ENCODE peak calls at places on chromosomes 2 and 18, in five cellular contexts. N, C, R, J and P are unnamed samples.

GRCh38 chr2:175903384-175903936 is 98.6 kb downstream of the LNPK start:
- DNase-seq in C (no peak), R (no peak), J (no peak), N (no peak), P (no peak)

GRCh38 chr2:233928594-233929351 is 11.6 kb downstream of the TRPM8 start:
- DNase-seq in R (no peak), C (peak), N (peak), J (peak), P (no peak)

GRCh38 chr2:72916743-72917137 is 579 bp upstream of the EMX1 start:
- DNase-seq in J (no peak), C (peak), N (no peak), R (peak), P (no peak)

GRCh38 chr18:26981373-26982082 is 116.0 kb upstream of the AQP4 start:
- DNase-seq in R (no peak), J (no peak), C (no peak), N (no peak), P (no peak)

GRCh38 chr2:75647771-75648170 is 1.2 kb downstream of the MRPL19 start:
- DNase-seq in N (peak), C (no peak), R (no peak), J (no peak), P (no peak)

GRCh38 chr2:139465789-139466188 is 685.6 kb upstream of the NXPH2 start:
- DNase-seq in J (no peak), C (no peak), R (no peak), N (no peak), P (no peak)

GRCh38 chr2:197286805-197287595 is 23.6 kb downstream of the ANKRD44 start:
- DNase-seq in R (peak), C (peak), J (peak), N (peak), P (peak)

GRCh38 chr2:222130855-222131254 is 167.9 kb downstream of the PAX3 start:
- DNase-seq in C (no peak), J (no peak), R (no peak), N (no peak), P (no peak)

GRCh38 chr2:207252979-207253640 is 87.4 kb upstream of the KLF7 start:
- DNase-seq in N (no peak), R (no peak), J (peak), C (no peak), P (no peak)

GRCh38 chr2:80938463-80938862 is 633.9 kb upstream of the LRRTM1 start:
- DNase-seq in J (no peak), C (no peak), N (no peak), R (no peak), P (no peak)

GRCh38 chr18:23712445-23712844 is 23.2 kb downstream of the LAMA3 start:
- DNase-seq in R (no peak), N (no peak), C (no peak), J (no peak), P (no peak)

GRCh38 chr2:191839918-191840804 is 6.7 kb downstream of the CAVIN2 start:
- DNase-seq in J (no peak), R (no peak), N (no peak), C (no peak), P (no peak)

GRCh38 chr18:1075310-1075709 is 170.6 kb downstream of the ADCYAP1 start:
- DNase-seq in C (no peak), R (no peak), J (no peak), N (no peak), P (no peak)

GRCh38 chr2:135742307-135742838 is 718 bp downstream of the UBXN4 start:
- DNase-seq in N (peak), R (no peak), C (peak), J (peak), P (no peak)

GRCh38 chr2:66443977-66444855 is 9.3 kb downstream of the MEIS1 start:
- DNase-seq in J (peak), C (no peak), R (no peak), N (peak), P (no peak)

GRCh38 chr2:45450633-45451032 is 160.4 kb downstream of the SRBD1 start:
- DNase-seq in R (no peak), C (no peak), N (no peak), J (no peak), P (no peak)

GRCh38 chr2:45457211-45457945 is 153.7 kb downstream of the SRBD1 start:
- DNase-seq in N (no peak), R (no peak), J (no peak), C (no peak), P (no peak)

GRCh38 chr2:45448217-45448616 is 162.8 kb downstream of the SRBD1 start:
- DNase-seq in R (no peak), C (no peak), J (no peak), N (no peak), P (no peak)

GRCh38 chr2:45452866-45453265 is 158.2 kb downstream of the SRBD1 start:
- DNase-seq in R (no peak), C (no peak), N (peak), J (peak), P (peak)
- TF ChIP-seq CTCF in R (no peak), C (no peak), N (no peak), J (no peak), P (no peak)

DNA sequence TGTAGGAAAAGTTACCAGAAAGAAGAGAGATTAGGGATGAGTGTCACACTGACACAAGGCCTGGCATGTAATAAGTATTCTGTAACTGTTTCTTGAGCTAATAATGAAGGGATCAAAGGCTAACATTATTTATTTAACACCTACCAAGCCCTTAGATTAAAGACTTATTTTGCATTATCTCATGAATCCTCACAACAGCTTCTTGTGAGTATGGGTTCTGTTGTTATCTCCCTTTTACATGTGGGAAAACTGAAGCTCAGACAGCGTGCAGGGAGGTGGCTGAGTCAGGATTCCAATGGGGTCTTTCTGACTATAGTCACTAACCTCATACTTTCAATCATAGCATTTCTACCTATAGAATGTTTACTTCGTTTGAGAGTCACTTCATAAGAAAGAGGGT is 79.0 kb upstream of the PROKR1 start:
- DNase-seq in N (no peak), R (no peak), J (no peak), C (no peak), P (no peak)
- H3K4me3 ChIP-seq in N (no peak), R (no peak), J (no peak), C (no peak), P (no peak)

GRCh38 chr18:10012526-10012925 is 98.7 kb downstream of the VAPA start:
- DNase-seq in R (no peak), J (no peak), N (no peak), C (no peak), P (no peak)

GRCh38 chr18:10017048-10017447 is 103.2 kb downstream of the VAPA start:
- DNase-seq in R (no peak), C (no peak), N (no peak), J (peak), P (no peak)

GRCh38 chr18:10013621-10014543 is 100.1 kb downstream of the VAPA start:
- DNase-seq in C (no peak), R (no peak), N (no peak), J (no peak), P (no peak)

GRCh38 chr18:10015288-10015701 is 101.5 kb downstream of the VAPA start:
- DNase-seq in C (no peak), N (peak), J (peak), R (no peak), P (no peak)

GRCh38 chr18:10015941-10016819 is 102.4 kb downstream of the VAPA start:
- DNase-seq in N (peak), R (peak), J (peak), C (no peak), P (peak)
- TF ChIP-seq CTCF in N (peak), R (no peak), J (peak), C (no peak), P (peak)

GRCh38 chr2:64727843-64728463 is 74.2 kb upstream of the SERTAD2 start:
- DNase-seq in C (no peak), J (no peak), R (no peak), N (no peak), P (no peak)

GRCh38 chr2:64731306-64731654 is 77.6 kb upstream of the SERTAD2 start:
- DNase-seq in N (no peak), R (no peak), J (no peak), C (no peak), P (no peak)

GRCh38 chr2:64730551-64731305 is 77.0 kb upstream of the SERTAD2 start:
- DNase-seq in N (peak), J (peak), C (peak), R (peak), P (no peak)

GRCh38 chr2:64722645-64723044 is 68.9 kb upstream of the SERTAD2 start:
- DNase-seq in C (no peak), R (no peak), J (no peak), N (no peak), P (no peak)

DNA sequence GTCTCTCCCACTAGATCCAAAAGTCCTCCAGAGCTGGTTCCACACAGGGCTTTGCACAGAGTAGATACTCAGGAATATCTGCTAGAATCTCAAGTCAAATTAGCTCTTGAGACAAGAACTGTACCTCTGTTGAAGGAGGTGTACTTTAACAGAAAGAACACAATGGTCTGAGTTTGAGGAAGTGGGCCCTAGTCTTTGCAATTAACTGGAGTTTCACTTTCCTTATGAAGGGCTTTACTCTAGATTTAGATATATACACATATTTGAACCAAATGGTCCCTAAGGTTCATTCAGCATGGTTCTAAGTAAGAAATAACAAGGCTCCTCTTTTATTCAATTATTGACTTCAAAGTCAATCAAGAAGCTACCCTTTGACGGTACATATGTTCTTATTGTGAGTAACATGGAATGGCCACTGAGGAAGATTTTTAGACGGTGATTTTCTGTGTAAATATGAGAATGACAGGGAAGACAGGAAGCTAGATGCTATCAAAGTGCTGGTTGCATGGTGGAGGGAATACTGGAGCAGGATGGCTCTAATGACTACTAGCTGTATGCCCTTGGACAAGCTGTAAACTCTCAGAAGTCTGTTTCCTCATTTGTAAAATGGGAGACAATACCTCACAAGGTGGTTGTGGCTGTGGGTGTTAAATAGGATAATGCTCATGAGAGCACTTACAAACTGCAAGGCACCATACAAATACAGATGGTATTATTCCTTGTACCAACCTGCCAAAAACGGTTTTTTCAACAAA is 73.5 kb upstream of the SERTAD2 start:
- DNase-seq in C (no peak), R (no peak), N (no peak), J (no peak), P (no peak)
- H3K4me3 ChIP-seq in C (no peak), R (no peak), N (no peak), J (no peak), P (no peak)

DNA sequence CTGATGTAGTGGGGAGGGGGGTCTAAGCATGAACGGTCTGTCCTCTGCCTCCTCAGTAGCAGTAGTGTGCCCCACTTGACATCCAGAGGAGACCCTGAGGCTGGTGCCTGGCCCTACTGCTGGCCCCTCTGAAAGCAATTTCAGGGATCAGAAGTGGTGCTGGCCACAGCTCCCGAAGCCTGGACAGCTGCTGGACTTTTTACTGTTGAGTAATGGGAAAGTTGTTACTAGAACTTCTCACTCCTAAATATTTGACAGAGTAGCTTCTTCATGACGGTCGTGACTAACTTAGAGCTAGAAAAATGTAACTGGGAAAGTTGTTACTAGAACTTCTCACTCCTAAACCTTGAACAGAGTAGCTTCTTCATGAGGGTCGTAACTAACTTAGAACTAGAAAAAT is 23.3 kb downstream of the CTDP1 start:
- DNase-seq in J (no peak), N (no peak), C (no peak), R (peak), P (no peak)
- TF ChIP-seq CTCF in J (no peak), N (no peak), C (no peak), R (no peak), P (no peak)